ENCODE peak calls at places on chromosomes 5 and 9, in nine cellular contexts. One of them, this sample, is unnamed.

GRCh38 chr9:34454571-34455065 is 3.8 kb downstream of the FAM219A start:
- DNase-seq in activated naive CD8-positive, alpha-beta T cell treated with anti-CD3 and anti-CD28 coated beads, Interleukin-2, amount 50 U/mL, for 24 hours: peak; percentile 34
- DNase-seq in nephron progenitor cell: no peak
- DNase-seq in HEK293T: no peak
- DNase-seq in activated naive CD4-positive, alpha-beta T cell: no peak
- DNase-seq in NCI-H524 treated with DMSO at 0.1 percent for 48 hours: no peak
- DNase-seq in GM23248: peak; percentile 89
- DNase-seq in activated CD8-positive, alpha-beta memory T cell treated with anti-CD3 and anti-CD28 coated beads for 1 hour: no peak
- DNase-seq in cardiac fibroblast: peak; percentile 86
- DNase-seq in this sample: no peak

GRCh38 chr5:1439388-1440097 is 5.7 kb downstream of the SLC6A3 start:
- DNase-seq in activated naive CD8-positive, alpha-beta T cell treated with anti-CD3 and anti-CD28 coated beads, Interleukin-2, amount 50 U/mL, for 24 hours: no peak
- DNase-seq in nephron progenitor cell: no peak
- DNase-seq in HEK293T: no peak
- DNase-seq in activated naive CD4-positive, alpha-beta T cell: no peak
- DNase-seq in NCI-H524 treated with DMSO at 0.1 percent for 48 hours: no peak
- DNase-seq in GM23248: no peak
- DNase-seq in activated CD8-positive, alpha-beta memory T cell treated with anti-CD3 and anti-CD28 coated beads for 1 hour: no peak
- DNase-seq in cardiac fibroblast: no peak
- DNase-seq in this sample: no peak

GRCh38 chr9:3942351-3942750 is 357.5 kb downstream of the GLIS3 start:
- DNase-seq in activated naive CD8-positive, alpha-beta T cell treated with anti-CD3 and anti-CD28 coated beads, Interleukin-2, amount 50 U/mL, for 24 hours: no peak
- DNase-seq in nephron progenitor cell: no peak
- DNase-seq in HEK293T: no peak
- DNase-seq in activated naive CD4-positive, alpha-beta T cell: no peak
- DNase-seq in NCI-H524 treated with DMSO at 0.1 percent for 48 hours: no peak
- DNase-seq in GM23248: no peak
- DNase-seq in activated CD8-positive, alpha-beta memory T cell treated with anti-CD3 and anti-CD28 coated beads for 1 hour: no peak
- DNase-seq in cardiac fibroblast: no peak
- DNase-seq in this sample: no peak

GRCh38 chr9:18638448-18639249 is 164.7 kb downstream of the ADAMTSL1 start:
- DNase-seq in activated naive CD8-positive, alpha-beta T cell treated with anti-CD3 and anti-CD28 coated beads, Interleukin-2, amount 50 U/mL, for 24 hours: no peak
- DNase-seq in nephron progenitor cell: no peak
- DNase-seq in HEK293T: no peak
- DNase-seq in activated naive CD4-positive, alpha-beta T cell: no peak
- DNase-seq in NCI-H524 treated with DMSO at 0.1 percent for 48 hours: no peak
- DNase-seq in GM23248: peak; percentile 35
- DNase-seq in activated CD8-positive, alpha-beta memory T cell treated with anti-CD3 and anti-CD28 coated beads for 1 hour: no peak
- DNase-seq in cardiac fibroblast: peak; percentile 36
- DNase-seq in this sample: no peak

GRCh38 chr5:37217976-37218375 is 31.2 kb downstream of the CPLANE1 start:
- DNase-seq in activated naive CD8-positive, alpha-beta T cell treated with anti-CD3 and anti-CD28 coated beads, Interleukin-2, amount 50 U/mL, for 24 hours: no peak
- DNase-seq in nephron progenitor cell: no peak
- DNase-seq in HEK293T: no peak
- DNase-seq in activated naive CD4-positive, alpha-beta T cell: no peak
- DNase-seq in NCI-H524 treated with DMSO at 0.1 percent for 48 hours: no peak
- DNase-seq in GM23248: no peak
- DNase-seq in activated CD8-positive, alpha-beta memory T cell treated with anti-CD3 and anti-CD28 coated beads for 1 hour: no peak
- DNase-seq in cardiac fibroblast: no peak
- DNase-seq in this sample: no peak

GRCh38 chr5:98497391-98497790 is 276.1 kb upstream of the RGMB start:
- DNase-seq in activated naive CD8-positive, alpha-beta T cell treated with anti-CD3 and anti-CD28 coated beads, Interleukin-2, amount 50 U/mL, for 24 hours: no peak
- DNase-seq in nephron progenitor cell: no peak
- DNase-seq in HEK293T: no peak
- DNase-seq in activated naive CD4-positive, alpha-beta T cell: no peak
- DNase-seq in NCI-H524 treated with DMSO at 0.1 percent for 48 hours: no peak
- DNase-seq in GM23248: peak; percentile 7
- DNase-seq in activated CD8-positive, alpha-beta memory T cell treated with anti-CD3 and anti-CD28 coated beads for 1 hour: no peak
- DNase-seq in cardiac fibroblast: no peak
- DNase-seq in this sample: no peak

GRCh38 chr5:56176155-56176798 is 56.9 kb downstream of the ANKRD55 start:
- DNase-seq in activated naive CD8-positive, alpha-beta T cell treated with anti-CD3 and anti-CD28 coated beads, Interleukin-2, amount 50 U/mL, for 24 hours: no peak
- DNase-seq in nephron progenitor cell: no peak
- DNase-seq in HEK293T: no peak
- DNase-seq in activated naive CD4-positive, alpha-beta T cell: no peak
- DNase-seq in NCI-H524 treated with DMSO at 0.1 percent for 48 hours: no peak
- DNase-seq in GM23248: peak; percentile 83
- DNase-seq in activated CD8-positive, alpha-beta memory T cell treated with anti-CD3 and anti-CD28 coated beads for 1 hour: no peak
- DNase-seq in cardiac fibroblast: peak; percentile 79
- DNase-seq in this sample: no peak

GRCh38 chr9:136564379-136564988 is 18.6 kb upstream of the NOTCH1 start:
- DNase-seq in activated naive CD8-positive, alpha-beta T cell treated with anti-CD3 and anti-CD28 coated beads, Interleukin-2, amount 50 U/mL, for 24 hours: no peak
- DNase-seq in nephron progenitor cell: peak; percentile 12
- DNase-seq in HEK293T: no peak
- DNase-seq in activated naive CD4-positive, alpha-beta T cell: no peak
- DNase-seq in NCI-H524 treated with DMSO at 0.1 percent for 48 hours: no peak
- DNase-seq in GM23248: peak; percentile 96
- DNase-seq in activated CD8-positive, alpha-beta memory T cell treated with anti-CD3 and anti-CD28 coated beads for 1 hour: no peak
- DNase-seq in cardiac fibroblast: peak; percentile 89
- DNase-seq in this sample: no peak

GRCh38 chr5:59673438-59674058 is 220.0 kb downstream of the PDE4D start:
- DNase-seq in activated naive CD8-positive, alpha-beta T cell treated with anti-CD3 and anti-CD28 coated beads, Interleukin-2, amount 50 U/mL, for 24 hours: no peak
- DNase-seq in nephron progenitor cell: peak; percentile 16
- DNase-seq in HEK293T: peak; percentile 27
- DNase-seq in activated naive CD4-positive, alpha-beta T cell: no peak
- DNase-seq in NCI-H524 treated with DMSO at 0.1 percent for 48 hours: no peak
- DNase-seq in GM23248: peak; percentile 69
- DNase-seq in activated CD8-positive, alpha-beta memory T cell treated with anti-CD3 and anti-CD28 coated beads for 1 hour: no peak
- DNase-seq in cardiac fibroblast: peak; percentile 75
- DNase-seq in this sample: no peak

GRCh38 chr9:130189840-130190239 is 17.6 kb downstream of the NCS1 start:
- DNase-seq in activated naive CD8-positive, alpha-beta T cell treated with anti-CD3 and anti-CD28 coated beads, Interleukin-2, amount 50 U/mL, for 24 hours: no peak
- DNase-seq in nephron progenitor cell: no peak
- DNase-seq in HEK293T: no peak
- DNase-seq in activated naive CD4-positive, alpha-beta T cell: no peak
- DNase-seq in NCI-H524 treated with DMSO at 0.1 percent for 48 hours: no peak
- DNase-seq in GM23248: peak; percentile 46
- DNase-seq in activated CD8-positive, alpha-beta memory T cell treated with anti-CD3 and anti-CD28 coated beads for 1 hour: no peak
- DNase-seq in cardiac fibroblast: peak; percentile 77
- DNase-seq in this sample: no peak

GRCh38 chr9:82124090-82124489 is 135.5 kb downstream of the SPATA31D1 start:
- DNase-seq in activated naive CD8-positive, alpha-beta T cell treated with anti-CD3 and anti-CD28 coated beads, Interleukin-2, amount 50 U/mL, for 24 hours: no peak
- DNase-seq in nephron progenitor cell: no peak
- DNase-seq in HEK293T: no peak
- DNase-seq in activated naive CD4-positive, alpha-beta T cell: no peak
- DNase-seq in NCI-H524 treated with DMSO at 0.1 percent for 48 hours: no peak
- DNase-seq in GM23248: peak; percentile 91
- DNase-seq in activated CD8-positive, alpha-beta memory T cell treated with anti-CD3 and anti-CD28 coated beads for 1 hour: no peak
- DNase-seq in cardiac fibroblast: peak; percentile 79
- DNase-seq in this sample: no peak

GRCh38 chr9:132754236-132754635 is 84.0 kb downstream of the GTF3C4 start:
- DNase-seq in activated naive CD8-positive, alpha-beta T cell treated with anti-CD3 and anti-CD28 coated beads, Interleukin-2, amount 50 U/mL, for 24 hours: no peak
- DNase-seq in nephron progenitor cell: no peak
- DNase-seq in HEK293T: no peak
- DNase-seq in activated naive CD4-positive, alpha-beta T cell: no peak
- DNase-seq in NCI-H524 treated with DMSO at 0.1 percent for 48 hours: no peak
- DNase-seq in GM23248: no peak
- DNase-seq in activated CD8-positive, alpha-beta memory T cell treated with anti-CD3 and anti-CD28 coated beads for 1 hour: no peak
- DNase-seq in cardiac fibroblast: no peak
- DNase-seq in this sample: no peak

GRCh38 chr5:59115345-59115744 is 532.5 kb downstream of the RAB3C start:
- DNase-seq in activated naive CD8-positive, alpha-beta T cell treated with anti-CD3 and anti-CD28 coated beads, Interleukin-2, amount 50 U/mL, for 24 hours: no peak
- DNase-seq in nephron progenitor cell: no peak
- DNase-seq in HEK293T: no peak
- DNase-seq in activated naive CD4-positive, alpha-beta T cell: no peak
- DNase-seq in NCI-H524 treated with DMSO at 0.1 percent for 48 hours: no peak
- DNase-seq in GM23248: peak; percentile 36
- DNase-seq in activated CD8-positive, alpha-beta memory T cell treated with anti-CD3 and anti-CD28 coated beads for 1 hour: no peak
- DNase-seq in cardiac fibroblast: peak; percentile 50
- DNase-seq in this sample: no peak

GRCh38 chr9:8880031-8880430 is 1080.5 kb upstream of the DMAC1 start:
- DNase-seq in activated naive CD8-positive, alpha-beta T cell treated with anti-CD3 and anti-CD28 coated beads, Interleukin-2, amount 50 U/mL, for 24 hours: no peak
- DNase-seq in nephron progenitor cell: no peak
- DNase-seq in HEK293T: no peak
- DNase-seq in activated naive CD4-positive, alpha-beta T cell: no peak
- DNase-seq in NCI-H524 treated with DMSO at 0.1 percent for 48 hours: no peak
- DNase-seq in GM23248: no peak
- DNase-seq in activated CD8-positive, alpha-beta memory T cell treated with anti-CD3 and anti-CD28 coated beads for 1 hour: no peak
- DNase-seq in cardiac fibroblast: no peak
- DNase-seq in this sample: no peak

GRCh38 chr9:84349706-84350105 is 9.1 kb upstream of the SLC28A3 start:
- DNase-seq in activated naive CD8-positive, alpha-beta T cell treated with anti-CD3 and anti-CD28 coated beads, Interleukin-2, amount 50 U/mL, for 24 hours: no peak
- DNase-seq in nephron progenitor cell: no peak
- DNase-seq in HEK293T: no peak
- DNase-seq in activated naive CD4-positive, alpha-beta T cell: no peak
- DNase-seq in NCI-H524 treated with DMSO at 0.1 percent for 48 hours: no peak
- DNase-seq in GM23248: no peak
- DNase-seq in activated CD8-positive, alpha-beta memory T cell treated with anti-CD3 and anti-CD28 coated beads for 1 hour: no peak
- DNase-seq in cardiac fibroblast: peak; percentile 11
- DNase-seq in this sample: peak; percentile 1

GRCh38 chr5:132325691-132326090 is 31.5 kb downstream of the SLC22A4 start:
- DNase-seq in activated naive CD8-positive, alpha-beta T cell treated with anti-CD3 and anti-CD28 coated beads, Interleukin-2, amount 50 U/mL, for 24 hours: no peak
- DNase-seq in nephron progenitor cell: peak; percentile 18
- DNase-seq in HEK293T: no peak
- DNase-seq in activated naive CD4-positive, alpha-beta T cell: no peak
- DNase-seq in NCI-H524 treated with DMSO at 0.1 percent for 48 hours: no peak
- DNase-seq in GM23248: no peak
- DNase-seq in activated CD8-positive, alpha-beta memory T cell treated with anti-CD3 and anti-CD28 coated beads for 1 hour: no peak
- DNase-seq in cardiac fibroblast: no peak
- DNase-seq in this sample: no peak

GRCh38 chr9:98264510-98264909 is 9.1 kb upstream of the TBC1D2 start:
- DNase-seq in activated naive CD8-positive, alpha-beta T cell treated with anti-CD3 and anti-CD28 coated beads, Interleukin-2, amount 50 U/mL, for 24 hours: no peak
- DNase-seq in nephron progenitor cell: no peak
- DNase-seq in HEK293T: no peak
- DNase-seq in activated naive CD4-positive, alpha-beta T cell: no peak
- DNase-seq in NCI-H524 treated with DMSO at 0.1 percent for 48 hours: no peak
- DNase-seq in GM23248: no peak
- DNase-seq in activated CD8-positive, alpha-beta memory T cell treated with anti-CD3 and anti-CD28 coated beads for 1 hour: no peak
- DNase-seq in cardiac fibroblast: no peak
- DNase-seq in this sample: no peak

GRCh38 chr9:133261103-133261752 is 13.8 kb downstream of the ABO start:
- DNase-seq in activated naive CD8-positive, alpha-beta T cell treated with anti-CD3 and anti-CD28 coated beads, Interleukin-2, amount 50 U/mL, for 24 hours: no peak
- DNase-seq in nephron progenitor cell: no peak
- DNase-seq in HEK293T: no peak
- DNase-seq in activated naive CD4-positive, alpha-beta T cell: no peak
- DNase-seq in NCI-H524 treated with DMSO at 0.1 percent for 48 hours: no peak
- DNase-seq in GM23248: no peak
- DNase-seq in activated CD8-positive, alpha-beta memory T cell treated with anti-CD3 and anti-CD28 coated beads for 1 hour: no peak
- DNase-seq in cardiac fibroblast: no peak
- DNase-seq in this sample: no peak

GRCh38 chr5:151051066-151051930 is 29.5 kb downstream of the TNIP1 start:
- DNase-seq in activated naive CD8-positive, alpha-beta T cell treated with anti-CD3 and anti-CD28 coated beads, Interleukin-2, amount 50 U/mL, for 24 hours: peak; percentile 80
- DNase-seq in nephron progenitor cell: peak; percentile 82
- DNase-seq in HEK293T: peak; percentile 81
- DNase-seq in activated naive CD4-positive, alpha-beta T cell: peak; percentile 25
- DNase-seq in NCI-H524 treated with DMSO at 0.1 percent for 48 hours: no peak
- DNase-seq in GM23248: peak; percentile 81
- DNase-seq in activated CD8-positive, alpha-beta memory T cell treated with anti-CD3 and anti-CD28 coated beads for 1 hour: peak; percentile 55
- DNase-seq in cardiac fibroblast: peak; percentile 88
- DNase-seq in this sample: peak; percentile 21

GRCh38 chr5:81212211-81212687 is 20.9 kb upstream of the CKMT2 start:
- DNase-seq in activated naive CD8-positive, alpha-beta T cell treated with anti-CD3 and anti-CD28 coated beads, Interleukin-2, amount 50 U/mL, for 24 hours: peak; percentile 11
- DNase-seq in nephron progenitor cell: no peak
- DNase-seq in HEK293T: no peak
- DNase-seq in activated naive CD4-positive, alpha-beta T cell: no peak
- DNase-seq in NCI-H524 treated with DMSO at 0.1 percent for 48 hours: no peak
- DNase-seq in GM23248: no peak
- DNase-seq in activated CD8-positive, alpha-beta memory T cell treated with anti-CD3 and anti-CD28 coated beads for 1 hour: no peak
- DNase-seq in cardiac fibroblast: no peak
- DNase-seq in this sample: no peak

GRCh38 chr5:41404757-41405156 is 105.6 kb downstream of the PLCXD3 start:
- DNase-seq in activated naive CD8-positive, alpha-beta T cell treated with anti-CD3 and anti-CD28 coated beads, Interleukin-2, amount 50 U/mL, for 24 hours: no peak
- DNase-seq in nephron progenitor cell: no peak
- DNase-seq in HEK293T: no peak
- DNase-seq in activated naive CD4-positive, alpha-beta T cell: no peak
- DNase-seq in NCI-H524 treated with DMSO at 0.1 percent for 48 hours: no peak
- DNase-seq in GM23248: no peak
- DNase-seq in activated CD8-positive, alpha-beta memory T cell treated with anti-CD3 and anti-CD28 coated beads for 1 hour: no peak
- DNase-seq in cardiac fibroblast: peak; percentile 20
- DNase-seq in this sample: no peak

GRCh38 chr9:95379630-95380029 is 62.1 kb upstream of the FANCC start:
- DNase-seq in activated naive CD8-positive, alpha-beta T cell treated with anti-CD3 and anti-CD28 coated beads, Interleukin-2, amount 50 U/mL, for 24 hours: no peak
- DNase-seq in nephron progenitor cell: no peak
- DNase-seq in HEK293T: no peak
- DNase-seq in activated naive CD4-positive, alpha-beta T cell: no peak
- DNase-seq in NCI-H524 treated with DMSO at 0.1 percent for 48 hours: no peak
- DNase-seq in GM23248: no peak
- DNase-seq in activated CD8-positive, alpha-beta memory T cell treated with anti-CD3 and anti-CD28 coated beads for 1 hour: no peak
- DNase-seq in cardiac fibroblast: no peak
- DNase-seq in this sample: no peak

GRCh38 chr5:124704594-124705284 is 41.7 kb downstream of the ZNF608 start:
- DNase-seq in activated naive CD8-positive, alpha-beta T cell treated with anti-CD3 and anti-CD28 coated beads, Interleukin-2, amount 50 U/mL, for 24 hours: no peak
- DNase-seq in nephron progenitor cell: no peak
- DNase-seq in HEK293T: no peak
- DNase-seq in activated naive CD4-positive, alpha-beta T cell: no peak
- DNase-seq in NCI-H524 treated with DMSO at 0.1 percent for 48 hours: no peak
- DNase-seq in GM23248: no peak
- DNase-seq in activated CD8-positive, alpha-beta memory T cell treated with anti-CD3 and anti-CD28 coated beads for 1 hour: no peak
- DNase-seq in cardiac fibroblast: no peak
- DNase-seq in this sample: no peak

GRCh38 chr9:125509476-125509875 is 197.5 kb downstream of the MAPKAP1 start:
- DNase-seq in activated naive CD8-positive, alpha-beta T cell treated with anti-CD3 and anti-CD28 coated beads, Interleukin-2, amount 50 U/mL, for 24 hours: no peak
- DNase-seq in nephron progenitor cell: no peak
- DNase-seq in HEK293T: no peak
- DNase-seq in activated naive CD4-positive, alpha-beta T cell: no peak
- DNase-seq in NCI-H524 treated with DMSO at 0.1 percent for 48 hours: peak; percentile 74
- DNase-seq in GM23248: peak; percentile 83
- DNase-seq in activated CD8-positive, alpha-beta memory T cell treated with anti-CD3 and anti-CD28 coated beads for 1 hour: no peak
- DNase-seq in cardiac fibroblast: peak; percentile 58
- DNase-seq in this sample: peak; percentile 15

GRCh38 chr9:121239851-121240250 is 28.1 kb upstream of the GSN start:
- DNase-seq in activated naive CD8-positive, alpha-beta T cell treated with anti-CD3 and anti-CD28 coated beads, Interleukin-2, amount 50 U/mL, for 24 hours: no peak
- DNase-seq in nephron progenitor cell: no peak
- DNase-seq in HEK293T: no peak
- DNase-seq in activated naive CD4-positive, alpha-beta T cell: no peak
- DNase-seq in NCI-H524 treated with DMSO at 0.1 percent for 48 hours: no peak
- DNase-seq in GM23248: no peak
- DNase-seq in activated CD8-positive, alpha-beta memory T cell treated with anti-CD3 and anti-CD28 coated beads for 1 hour: no peak
- DNase-seq in cardiac fibroblast: no peak
- DNase-seq in this sample: no peak

GRCh38 chr5:148163345-148163744 is 5.0 kb upstream of the SPINK14 start:
- DNase-seq in activated naive CD8-positive, alpha-beta T cell treated with anti-CD3 and anti-CD28 coated beads, Interleukin-2, amount 50 U/mL, for 24 hours: no peak
- DNase-seq in nephron progenitor cell: no peak
- DNase-seq in HEK293T: no peak
- DNase-seq in activated naive CD4-positive, alpha-beta T cell: no peak
- DNase-seq in NCI-H524 treated with DMSO at 0.1 percent for 48 hours: no peak
- DNase-seq in GM23248: no peak
- DNase-seq in activated CD8-positive, alpha-beta memory T cell treated with anti-CD3 and anti-CD28 coated beads for 1 hour: no peak
- DNase-seq in cardiac fibroblast: no peak
- DNase-seq in this sample: no peak

GRCh38 chr9:133356391-133357091 is at the start of the genes SURF1 and SURF2:
- DNase-seq in activated naive CD8-positive, alpha-beta T cell treated with anti-CD3 and anti-CD28 coated beads, Interleukin-2, amount 50 U/mL, for 24 hours: peak; percentile 94
- DNase-seq in nephron progenitor cell: peak; percentile 94
- DNase-seq in HEK293T: peak; percentile 86
- DNase-seq in activated naive CD4-positive, alpha-beta T cell: peak; percentile 62
- DNase-seq in NCI-H524 treated with DMSO at 0.1 percent for 48 hours: no peak
- DNase-seq in GM23248: peak; percentile 96
- DNase-seq in activated CD8-positive, alpha-beta memory T cell treated with anti-CD3 and anti-CD28 coated beads for 1 hour: peak; percentile 58
- DNase-seq in cardiac fibroblast: peak; percentile 67
- DNase-seq in this sample: peak; percentile 36

GRCh38 chr5:68460147-68460760 is 244.7 kb downstream of the PIK3R1 start:
- DNase-seq in activated naive CD8-positive, alpha-beta T cell treated with anti-CD3 and anti-CD28 coated beads, Interleukin-2, amount 50 U/mL, for 24 hours: peak; percentile 40
- DNase-seq in nephron progenitor cell: peak; percentile 11
- DNase-seq in HEK293T: peak; percentile 23
- DNase-seq in activated naive CD4-positive, alpha-beta T cell: no peak
- DNase-seq in NCI-H524 treated with DMSO at 0.1 percent for 48 hours: peak; percentile 12
- DNase-seq in GM23248: peak; percentile 71
- DNase-seq in activated CD8-positive, alpha-beta memory T cell treated with anti-CD3 and anti-CD28 coated beads for 1 hour: no peak
- DNase-seq in cardiac fibroblast: peak; percentile 85
- DNase-seq in this sample: no peak

GRCh38 chr5:141420855-141421488 is at the start of gene PCDHGA11:
- DNase-seq in activated naive CD8-positive, alpha-beta T cell treated with anti-CD3 and anti-CD28 coated beads, Interleukin-2, amount 50 U/mL, for 24 hours: peak; percentile 59
- DNase-seq in nephron progenitor cell: no peak
- DNase-seq in HEK293T: peak; percentile 66
- DNase-seq in activated naive CD4-positive, alpha-beta T cell: no peak
- DNase-seq in NCI-H524 treated with DMSO at 0.1 percent for 48 hours: no peak
- DNase-seq in GM23248: peak; percentile 88
- DNase-seq in activated CD8-positive, alpha-beta memory T cell treated with anti-CD3 and anti-CD28 coated beads for 1 hour: no peak
- DNase-seq in cardiac fibroblast: peak; percentile 77
- DNase-seq in this sample: no peak

GRCh38 chr5:5967945-5968344 is 410.4 kb downstream of the MED10 start:
- DNase-seq in activated naive CD8-positive, alpha-beta T cell treated with anti-CD3 and anti-CD28 coated beads, Interleukin-2, amount 50 U/mL, for 24 hours: no peak
- DNase-seq in nephron progenitor cell: no peak
- DNase-seq in HEK293T: no peak
- DNase-seq in activated naive CD4-positive, alpha-beta T cell: no peak
- DNase-seq in NCI-H524 treated with DMSO at 0.1 percent for 48 hours: no peak
- DNase-seq in GM23248: no peak
- DNase-seq in activated CD8-positive, alpha-beta memory T cell treated with anti-CD3 and anti-CD28 coated beads for 1 hour: no peak
- DNase-seq in cardiac fibroblast: no peak
- DNase-seq in this sample: no peak

GRCh38 chr9:136296434-136297015 is 7.4 kb downstream of the CCDC187 start:
- DNase-seq in activated naive CD8-positive, alpha-beta T cell treated with anti-CD3 and anti-CD28 coated beads, Interleukin-2, amount 50 U/mL, for 24 hours: no peak
- DNase-seq in nephron progenitor cell: no peak
- DNase-seq in HEK293T: no peak
- DNase-seq in activated naive CD4-positive, alpha-beta T cell: no peak
- DNase-seq in NCI-H524 treated with DMSO at 0.1 percent for 48 hours: no peak
- DNase-seq in GM23248: no peak
- DNase-seq in activated CD8-positive, alpha-beta memory T cell treated with anti-CD3 and anti-CD28 coated beads for 1 hour: no peak
- DNase-seq in cardiac fibroblast: no peak
- DNase-seq in this sample: no peak

This sample was measured in DMS 273 treated with DMSO at 0.1 percent for 48 hours.